ENCODE peak calls at places on chromosomes 5 and 9, in six cellular contexts. Q is T-helper 2 cell; V is CD4-positive, CD25-positive, alpha-beta regulatory T cell; H is psoas muscle; L is prostate gland; P is NCI-H1694. C is an unnamed sample.

GRCh38 chr9:126421567-126422428 is 95.2 kb downstream of the MVB12B start:
- DNase-seq in H (no peak), P (no peak), L (no peak), Q (no peak), V (no peak), C (peak)

GRCh38 chr5:164798110-164798509 is 1292.7 kb downstream of the MAT2B start:
- DNase-seq in V (no peak), P (no peak), H (no peak), L (no peak), Q (no peak), C (no peak)

GRCh38 chr9:123967323-123967722 is 37.4 kb upstream of the DENND1A start:
- DNase-seq in P (no peak), Q (no peak), H (no peak), L (no peak), V (no peak), C (no peak)

GRCh38 chr5:66239034-66239433 is 94.9 kb downstream of the SREK1 start:
- DNase-seq in P (peak), H (no peak), V (no peak), Q (no peak), L (no peak), C (no peak)

GRCh38 chr9:91795500-91796241 is 154.4 kb downstream of the ROR2 start:
- DNase-seq in L (no peak), V (no peak), P (peak), Q (no peak), H (no peak), C (no peak)

GRCh38 chr5:159533197-159533596 is 202.9 kb upstream of the IL12B start:
- DNase-seq in P (no peak), V (no peak), L (no peak), H (no peak), Q (no peak), C (no peak)

GRCh38 chr9:131627846-131628820 is 82.8 kb downstream of the PRRT1B start:
- DNase-seq in Q (no peak), H (peak), P (no peak), L (no peak), V (peak), C (peak)

GRCh38 chr9:36039121-36039520 is 2.4 kb downstream of the RECK start:
- DNase-seq in P (no peak), Q (no peak), L (no peak), H (no peak), V (no peak), C (no peak)

GRCh38 chr9:126002476-126003350 is 255.5 kb downstream of the PBX3 start:
- DNase-seq in V (no peak), P (no peak), Q (no peak), H (peak), L (no peak), C (no peak)

GRCh38 chr5:33470544-33470943 is 29.8 kb downstream of the TARS1 start:
- DNase-seq in L (no peak), Q (no peak), P (peak), H (no peak), V (no peak), C (no peak)

GRCh38 chr9:12933957-12934356 is 159.1 kb downstream of the LURAP1L start:
- DNase-seq in H (no peak), V (no peak), L (no peak), P (no peak), Q (no peak), C (no peak)

C was measured in immature natural killer cell.